ENCODE peak calls at places on chromosome 18, in ten cellular contexts. X, D, E, V, W, N, B, S, U and R are unnamed samples. For H3K4me1 and H3K27me3, the result is how much of the 10 kb centered on the place peaks cover.

GRCh38 chr18:61743775-61744531 is 148.9 kb downstream of the RNF152 start:
- DNase-seq in E (no peak), S (no peak), V (no peak), D (no peak), B (no peak), W (no peak), N (peak), U (no peak), X (peak), R (no peak)

GRCh38 chr18:29145993-29146539 is 969.1 kb upstream of the CDH2 start:
- DNase-seq in N (no peak), S (no peak), B (no peak), V (no peak), D (no peak), U (no peak), W (no peak), E (no peak), X (no peak), R (no peak)

GRCh38 chr18:2967820-2968219 is 45.1 kb downstream of the LPIN2 start:
- DNase-seq in E (no peak), S (no peak), D (no peak), W (no peak), X (no peak), N (no peak), B (no peak), U (no peak), V (no peak), R (no peak)

GRCh38 chr18:59343916-59344315 is 15.1 kb downstream of the LMAN1 start:
- DNase-seq in N (no peak), V (no peak), B (no peak), D (no peak), E (no peak), S (no peak), X (no peak), W (no peak), U (no peak), R (no peak)

GRCh38 chr18:63099848-63100625 is 219.5 kb downstream of the BCL2 start:
- DNase-seq in B (peak), V (no peak), N (no peak), U (no peak), D (no peak), E (no peak), S (no peak), X (no peak), W (no peak), R (no peak)

GRCh38 chr18:50203801-50204604 is 9.1 kb upstream of the MYO5B start:
- DNase-seq in E (peak), S (no peak), B (peak), U (peak), N (no peak), X (peak), D (no peak), V (peak), W (peak), R (no peak)

GRCh38 chr18:44791520-44791919 is 110.8 kb downstream of the SETBP1 start:
- DNase-seq in X (peak), W (no peak), D (no peak), N (peak), B (no peak), E (no peak), U (no peak), V (no peak), S (no peak), R (no peak)

GRCh38 chr18:11794195-11794594 is 57.0 kb upstream of the CHMP1B start:
- DNase-seq in X (no peak), W (no peak), D (no peak), E (no peak), S (no peak), U (no peak), V (no peak), B (no peak), N (no peak), R (no peak)

GRCh38 chr18:76449110-76449453 is 46.0 kb downstream of the ZNF516 start:
- DNase-seq in E (peak), S (no peak), W (no peak), N (no peak), U (no peak), B (no peak), X (no peak), V (no peak), D (no peak), R (no peak)

GRCh38 chr18:3891245-3891644 is 441.3 kb downstream of the TGIF1 start:
- DNase-seq in W (no peak), V (no peak), D (no peak), N (no peak), S (no peak), B (no peak), X (no peak), E (no peak), U (no peak), R (no peak)

GRCh38 chr18:22342625-22343024 is 75.1 kb downstream of the CTAGE1 start:
- DNase-seq in N (peak), E (no peak), D (no peak), X (peak), V (no peak), S (no peak), U (no peak), W (peak), B (no peak), R (no peak)

GRCh38 chr18:47594621-47595086 is 335.8 kb downstream of the SMAD2 start:
- DNase-seq in S (no peak), X (no peak), W (no peak), V (no peak), D (no peak), U (no peak), B (no peak), E (no peak), N (no peak), R (no peak)

GRCh38 chr18:79469309-79469708 is 73.6 kb downstream of the NFATC1 start:
- DNase-seq in W (no peak), B (no peak), U (no peak), X (no peak), S (no peak), V (no peak), D (no peak), E (no peak), N (no peak), R (no peak)

GRCh38 chr18:74375999-74376398 is 60.4 kb downstream of the C18orf63 start:
- DNase-seq in N (no peak), S (no peak), U (no peak), V (no peak), X (no peak), D (no peak), E (no peak), B (no peak), W (no peak), R (no peak)

GRCh38 chr18:49725809-49726514 is 87.4 kb downstream of the ACAA2 start:
- DNase-seq in N (peak), B (peak), D (peak), U (peak), W (peak), E (peak), S (peak), X (peak), V (peak), R (peak)

GRCh38 chr18:7230646-7231349 is at the start of gene LRRC30:
- DNase-seq in U (no peak), X (no peak), N (no peak), S (no peak), W (no peak), V (no peak), B (no peak), E (no peak), D (no peak), R (peak)

GRCh38 chr18:64966667-64967066 is 784.1 kb upstream of the CDH7 start:
- DNase-seq in D (no peak), E (peak), B (no peak), W (no peak), N (no peak), S (no peak), X (no peak), U (peak), V (no peak), R (no peak)

GRCh38 chr18:13514558-13514957 is 211.8 kb downstream of the FAM210A start:
- DNase-seq in U (no peak), N (no peak), W (no peak), B (no peak), V (no peak), S (no peak), D (no peak), X (no peak), E (peak), R (no peak)
- H3K4me1 ChIP-seq in U (under half), N (under half), W (under half), B (under half), V (under half), S (under half), D (under half), X (under half), E (under half), R (half or more)

DNA sequence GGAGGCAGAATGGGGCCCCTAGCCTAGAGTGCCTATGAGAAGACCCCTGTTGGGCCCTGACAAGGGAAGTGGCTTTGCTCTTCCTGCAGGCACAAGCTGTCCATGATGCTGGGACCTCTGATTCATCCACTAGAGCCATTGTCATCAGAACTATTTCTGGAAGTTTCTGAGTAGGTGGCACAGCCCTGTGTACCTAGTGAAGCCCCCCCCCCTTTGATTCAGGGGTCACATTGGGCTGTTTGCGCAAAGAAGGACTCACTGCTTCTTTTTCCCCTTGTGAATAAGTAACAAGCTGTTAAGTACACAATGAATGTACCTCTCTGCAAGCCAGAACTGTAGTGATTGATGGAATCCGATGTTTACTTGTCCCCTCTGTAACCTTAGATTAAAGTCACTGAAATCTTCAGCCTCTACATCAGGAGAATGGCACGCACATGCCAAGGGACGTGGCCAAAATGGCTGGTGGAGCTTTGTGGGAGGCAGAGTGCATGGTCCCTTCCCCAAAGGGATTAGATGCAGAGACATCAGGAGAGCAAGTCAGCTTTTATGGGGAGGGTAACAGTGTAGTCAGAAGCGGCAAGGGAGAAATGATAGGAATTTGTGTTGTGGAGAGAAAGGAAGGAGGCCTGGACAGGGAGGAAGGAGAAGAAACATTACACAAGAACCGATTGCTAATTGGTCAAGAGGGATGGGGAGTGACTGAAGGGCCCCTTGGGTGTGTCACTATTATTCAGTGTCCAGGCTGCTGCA is 267.6 kb upstream of the RAB12 start:
- DNase-seq in E (no peak), V (no peak), D (no peak), S (no peak), X (peak), U (no peak), B (peak), N (no peak), W (no peak), R (no peak)
- H3K27ac ChIP-seq in E (peak), V (no peak), D (no peak), S (no peak), X (no peak), U (peak), B (no peak), N (no peak), W (no peak), R (no peak)

DNA sequence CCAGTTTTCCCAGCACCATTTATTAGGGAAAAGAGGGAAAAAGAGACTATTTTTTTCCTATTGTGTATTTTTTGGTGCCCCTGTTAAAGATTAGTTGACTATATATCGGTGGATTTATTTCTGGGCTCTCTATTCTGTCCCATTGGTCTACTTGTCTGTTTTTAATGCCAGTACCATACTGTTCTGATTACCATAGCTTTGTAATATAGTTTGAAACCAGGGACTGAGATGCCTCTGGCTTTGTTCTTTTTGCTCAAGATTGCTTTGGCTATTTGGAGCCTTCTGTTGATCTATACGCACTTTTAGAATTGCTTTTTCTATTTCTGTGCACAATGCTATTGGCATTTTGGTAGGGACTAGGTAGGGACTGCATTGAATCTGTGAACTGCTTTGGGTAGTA is 151.7 kb downstream of the ADCYAP1 start:
- DNase-seq in D (no peak), X (no peak), E (no peak), S (no peak), W (no peak), N (no peak), B (no peak), U (no peak), V (no peak), R (no peak)
- H3K27me3 ChIP-seq in D (under half), X (under half), E (under half), S (under half), W (under half), N (under half), B (under half), U (under half), V (under half), R (under half)

GRCh38 chr18:36176177-36176584 is 11.1 kb upstream of the MOCOS start:
- DNase-seq in E (no peak), U (no peak), V (no peak), N (no peak), W (no peak), B (peak), D (no peak), S (no peak), X (no peak), R (no peak)
- H3K4me1 ChIP-seq in E (under half), U (under half), V (under half), N (under half), W (under half), B (under half), D (under half), S (under half), X (under half), R (under half)

GRCh38 chr18:37496568-37496967 is 69.0 kb downstream of the CELF4 start:
- DNase-seq in U (no peak), D (no peak), S (no peak), E (no peak), V (no peak), X (no peak), W (no peak), N (no peak), B (peak), R (no peak)
- H3K27ac ChIP-seq in U (no peak), D (no peak), S (no peak), E (no peak), V (no peak), X (no peak), W (no peak), N (no peak), B (no peak), R (no peak)